ENCODE peak calls at places on chromosomes 6 and 20, in five cellular contexts. H, Y, J, S and W are unnamed samples.

GRCh38 chr6:42166444-42167141 is 6.6 kb upstream of the GUCA1A start:
- DNase-seq in H (peak; percentile 85), Y (peak; percentile 83), J (peak; percentile 73), S (peak; percentile 83), W (peak; percentile 3)

GRCh38 chr6:127761084-127761483 is 139.8 kb downstream of the THEMIS start:
- DNase-seq in H (no peak), Y (no peak), J (peak; percentile 14), S (no peak), W (no peak)

GRCh38 chr6:159808647-159809046 is 8.6 kb downstream of the PNLDC1 start:
- DNase-seq in H (no peak), Y (no peak), J (no peak), S (no peak), W (no peak)

GRCh38 chr20:61933951-61934715 is 131.5 kb downstream of the TAF4 start:
- DNase-seq in H (no peak), Y (no peak), J (no peak), S (no peak), W (no peak)

GRCh38 chr20:53679597-53680309 is 86.1 kb upstream of the ZNF217 start:
- DNase-seq in H (no peak), Y (no peak), J (no peak), S (no peak), W (no peak)

GRCh38 chr20:64242797-64243475 is 12.6 kb upstream of the PCMTD2 start:
- DNase-seq in H (no peak), Y (no peak), J (no peak), S (no peak), W (no peak)

GRCh38 chr6:36739947-36740817 is 42.6 kb downstream of the RAB44 start:
- DNase-seq in H (no peak), Y (no peak), J (no peak), S (no peak), W (no peak)

GRCh38 chr6:42777126-42777822 is 4.6 kb upstream of the BICRAL start:
- DNase-seq in H (no peak), Y (no peak), J (no peak), S (peak; percentile 79), W (no peak)

GRCh38 chr6:30568245-30568644 is 3.0 kb upstream of the ABCF1 start:
- DNase-seq in H (peak; percentile 69), Y (no peak), J (no peak), S (no peak), W (no peak)

GRCh38 chr6:33904050-33904827 is 100.4 kb upstream of the MLN start:
- DNase-seq in H (peak; percentile 66), Y (peak; percentile 66), J (no peak), S (no peak), W (no peak)

GRCh38 chr20:56418385-56418861 is 6.4 kb downstream of the CASS4 start:
- DNase-seq in H (no peak), Y (no peak), J (no peak), S (no peak), W (no peak)

GRCh38 chr20:61556116-61556515 is 304.1 kb downstream of the CDH4 start:
- DNase-seq in H (no peak), Y (no peak), J (no peak), S (peak; percentile 69), W (no peak)

GRCh38 chr20:17421493-17421892 is 109.7 kb downstream of the BFSP1 start:
- DNase-seq in H (no peak), Y (no peak), J (no peak), S (no peak), W (no peak)

GRCh38 chr6:151413372-151414145 is 22.2 kb upstream of the ZBTB2 start:
- DNase-seq in H (peak; percentile 36), Y (no peak), J (no peak), S (no peak), W (no peak)

GRCh38 chr6:5223309-5223708 is 37.4 kb downstream of the LYRM4 start:
- DNase-seq in H (no peak), Y (no peak), J (no peak), S (no peak), W (no peak)

GRCh38 chr6:50822078-50822476 is 3.4 kb downstream of the TFAP2B start:
- DNase-seq in H (no peak), Y (no peak), J (no peak), S (no peak), W (no peak)

GRCh38 chr20:47360489-47361267 is 4.2 kb upstream of the ZMYND8 start:
- DNase-seq in H (no peak), Y (peak; percentile 40), J (peak; percentile 93), S (peak; percentile 89), W (peak; percentile 36)

GRCh38 chr20:44648068-44648467 is 3.4 kb downstream of the ADA start:
- DNase-seq in H (peak; percentile 24), Y (no peak), J (no peak), S (no peak), W (no peak)

GRCh38 chr6:8215631-8216030 is 113.3 kb upstream of the EEF1E1 start:
- DNase-seq in H (no peak), Y (no peak), J (no peak), S (peak; percentile 68), W (no peak)

GRCh38 chr20:37425103-37425625 is 79.2 kb downstream of the SRC start:
- DNase-seq in H (no peak), Y (no peak), J (no peak), S (no peak), W (no peak)

GRCh38 chr20:24786096-24786495 is 163.0 kb upstream of the CST7 start:
- DNase-seq in H (no peak), Y (no peak), J (no peak), S (no peak), W (no peak)

GRCh38 chr6:42352856-42353564 is 98.7 kb downstream of the TRERF1 start:
- DNase-seq in H (no peak), Y (no peak), J (no peak), S (no peak), W (no peak)

GRCh38 chr6:23621026-23621425 is 505.0 kb upstream of the NRSN1 start:
- DNase-seq in H (no peak), Y (no peak), J (no peak), S (no peak), W (no peak)

GRCh38 chr6:166957087-166957804 is 896 bp upstream of the RNASET2 start:
- DNase-seq in H (peak; percentile 66), Y (no peak), J (no peak), S (peak; percentile 7), W (no peak)

GRCh38 chr20:32207211-32207625 is 325 bp downstream of the PLAGL2 start:
- DNase-seq in H (peak; percentile 40), Y (no peak), J (no peak), S (no peak), W (no peak)

GRCh38 chr6:170025341-170026271 is 265.3 kb downstream of the DLL1 start:
- DNase-seq in H (no peak), Y (no peak), J (no peak), S (no peak), W (no peak)

GRCh38 chr6:3919130-3919628 is 70.0 kb downstream of the FAM50B start:
- DNase-seq in H (no peak), Y (no peak), J (no peak), S (peak; percentile 57), W (no peak)

GRCh38 chr20:6632187-6632586 is 135.3 kb upstream of the BMP2 start:
- DNase-seq in H (peak; percentile 2), Y (no peak), J (peak; percentile 41), S (peak; percentile 80), W (no peak)

GRCh38 chr20:13325033-13325432 is 104.0 kb downstream of the ISM1 start:
- DNase-seq in H (peak; percentile 29), Y (no peak), J (peak; percentile 2), S (no peak), W (no peak)

GRCh38 chr20:60473240-60473639 is 515.0 kb downstream of the CDH26 start:
- DNase-seq in H (no peak), Y (no peak), J (no peak), S (no peak), W (no peak)